ENCODE peak calls at places on chromosomes 5 and 9, in seven cellular contexts. N is NCI-H1436; L is tibial nerve; W is DMS153; Q is WERI-Rb-1; V is activated CD4-positive, alpha-beta memory T cell treated with anti-CD3 and anti-CD28 coated beads for 36 hours; F is GF-D8. Z is an unnamed sample.

GRCh38 chr5:175494271-175495183 is 16.2 kb downstream of the SFXN1 start:
- DNase-seq in L (no peak), Q (no peak), N (no peak), V (peak), F (no peak), W (no peak), Z (no peak)

GRCh38 chr5:26894719-26895263 is 143.6 kb downstream of the CDH9 start:
- DNase-seq in N (no peak), L (no peak), F (no peak), V (no peak), W (peak), Q (no peak), Z (no peak)

GRCh38 chr9:77854916-77855314 is 176.7 kb downstream of the GNAQ start:
- DNase-seq in F (no peak), Q (no peak), W (no peak), V (no peak), L (no peak), N (no peak), Z (no peak)

GRCh38 chr5:139708434-139708849 is 60.3 kb downstream of the CXXC5 start:
- DNase-seq in Q (no peak), F (no peak), N (no peak), L (no peak), V (no peak), W (no peak), Z (no peak)

GRCh38 chr5:113081091-113081490 is 104.5 kb downstream of the DCP2 start:
- DNase-seq in N (no peak), Q (no peak), V (no peak), F (no peak), W (no peak), L (no peak), Z (no peak)

GRCh38 chr5:149485655-149486615 is 65.3 kb downstream of the CSNK1A1 start:
- DNase-seq in L (no peak), W (peak), F (peak), N (no peak), Q (no peak), V (no peak), Z (peak)

GRCh38 chr9:31372796-31373587 is 1011.5 kb upstream of the ACO1 start:
- DNase-seq in W (no peak), V (no peak), F (no peak), N (no peak), Q (no peak), L (no peak), Z (no peak)

GRCh38 chr5:165029471-165029870 is 1524.1 kb downstream of the MAT2B start:
- DNase-seq in Q (peak), N (no peak), V (no peak), F (peak), L (no peak), W (no peak), Z (no peak)

Z was measured in breast epithelium.